ENCODE peak calls at places on chromosomes 16 and 17, in six cellular contexts. M is brain microvascular endothelial cell, D is GM23338, F is SK-N-SH, O is cardiac fibroblast, X is Caco-2. V is an unnamed sample.

GRCh38 chr17:17749025-17749772 is 67.9 kb downstream of the RAI1 start:
- DNase-seq in M (no peak), D (peak; percentile 64), F (peak; percentile 81), O (peak; percentile 41), X (no peak), V (no peak)

GRCh38 chr17:1076299-1076981 is 79.5 kb downstream of the TIMM22 start:
- DNase-seq in M (no peak), D (no peak), F (no peak), O (no peak), X (no peak), V (no peak)

GRCh38 chr17:18070861-18071340 is 16.8 kb upstream of the DRG2 start:
- DNase-seq in M (peak; percentile 39), D (peak; percentile 19), F (no peak), O (peak; percentile 45), X (no peak), V (no peak)

GRCh38 chr16:56635441-56635967 is 3.0 kb upstream of the MT1A start:
- DNase-seq in M (no peak), D (peak; percentile 55), F (peak; percentile 55), O (no peak), X (no peak), V (no peak)

GRCh38 chr17:71942626-71943025 is 178.2 kb upstream of the SOX9 start:
- DNase-seq in M (no peak), D (no peak), F (no peak), O (no peak), X (no peak), V (no peak)

GRCh38 chr17:18119166-18119745 is 10.7 kb downstream of the MYO15A start:
- DNase-seq in M (no peak), D (no peak), F (no peak), O (no peak), X (no peak), V (no peak)

GRCh38 chr17:17125136-17126084 is 80.7 kb downstream of the PLD6 start:
- DNase-seq in M (no peak), D (no peak), F (peak; percentile 72), O (no peak), X (no peak), V (no peak)

GRCh38 chr17:60134396-60135159 is 15.2 kb upstream of the CA4 start:
- DNase-seq in M (peak; percentile 62), D (no peak), F (peak; percentile 69), O (peak; percentile 57), X (no peak), V (no peak)

GRCh38 chr17:12730931-12731521 is 58.3 kb upstream of the ARHGAP44 start:
- DNase-seq in M (peak; percentile 78), D (peak; percentile 68), F (no peak), O (peak; percentile 71), X (peak; percentile 81), V (no peak)

GRCh38 chr16:2145843-2146242 is 2.6 kb upstream of the RAB26 start:
- DNase-seq in M (no peak), D (peak; percentile 0), F (no peak), O (no peak), X (no peak), V (no peak)

GRCh38 chr17:58643147-58643546 is 48.7 kb downstream of the TEX14 start:
- DNase-seq in M (peak; percentile 71), D (no peak), F (no peak), O (peak; percentile 78), X (no peak), V (no peak)

GRCh38 chr16:22186517-22186916 is 19.6 kb upstream of the EEF2K start:
- DNase-seq in M (no peak), D (peak; percentile 85), F (no peak), O (no peak), X (no peak), V (no peak)
- TF ChIP-seq CTCF in M (peak; percentile 47), D (peak; percentile 68), F (peak; percentile 35), O (peak; percentile 17), X (no peak), V (peak; percentile 27)

GRCh38 chr17:42894283-42895184 is 6.1 kb upstream of the G6PC1 start:
- DNase-seq in M (no peak), D (no peak), F (no peak), O (no peak), X (peak; percentile 49), V (no peak)
- H3K4me3 ChIP-seq in M (no peak overlapping the region), D (no peak overlapping the region), F (no peak overlapping the region), O (no peak overlapping the region), X (no peak overlapping the region), V (no peak overlapping the region)

GRCh38 chr17:40511136-40511535 is 9.7 kb upstream of the TNS4 start:
- DNase-seq in M (no peak), D (no peak), F (no peak), O (no peak), X (no peak), V (no peak)
- TF ChIP-seq CTCF in M (no peak), D (no peak), F (no peak), O (no peak), X (no peak), V (no peak)

DNA sequence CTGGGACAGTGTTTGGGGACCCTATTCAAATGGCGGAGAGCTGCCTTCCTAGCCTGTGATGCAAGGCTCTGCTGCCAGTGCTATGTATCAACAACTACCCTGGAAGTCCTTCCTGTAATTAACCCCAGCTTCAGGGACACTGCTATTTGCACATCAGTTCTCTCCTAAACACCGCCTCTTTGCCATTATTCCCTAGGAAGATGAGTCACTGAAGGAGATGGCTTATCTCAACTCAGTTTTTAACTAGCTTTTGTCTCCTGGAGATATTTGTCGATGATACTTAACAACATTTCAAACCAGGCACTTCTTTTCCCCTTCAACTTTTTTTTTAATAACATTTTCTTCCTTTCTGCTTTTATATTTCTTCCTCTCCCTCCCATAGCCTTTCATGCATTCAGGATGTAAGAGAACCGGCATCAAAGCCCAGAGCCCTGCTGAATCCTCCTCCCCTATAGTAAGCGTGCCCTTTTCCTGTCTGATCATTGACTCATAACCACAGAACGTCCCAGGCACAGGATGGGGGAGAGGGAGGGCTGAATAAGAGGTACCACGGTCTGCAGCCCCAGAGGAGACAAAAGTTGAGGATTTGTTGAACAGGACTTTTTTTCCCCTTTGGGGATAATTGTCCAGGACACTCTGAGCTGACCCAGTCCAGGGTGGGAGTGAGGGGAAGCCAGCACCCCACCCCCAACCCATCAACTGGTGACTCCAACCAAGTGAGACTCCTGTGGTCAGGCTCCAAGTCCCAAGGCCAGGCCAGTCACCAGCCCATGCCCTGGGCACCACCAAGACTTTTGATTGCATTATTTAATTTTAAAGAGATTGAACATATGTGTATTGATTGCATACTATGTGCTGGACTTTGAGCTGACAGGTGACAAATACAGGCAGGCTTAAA is 387.9 kb upstream of the SALL1 start:
- DNase-seq in M (peak; percentile 80), D (no peak), F (peak; percentile 13), O (peak; percentile 89), X (no peak), V (no peak)
- H3K4me3 ChIP-seq in M (no peak overlapping the region), D (no peak overlapping the region), F (peak overlapping the region; percentile 12), O (no peak overlapping the region), X (no peak overlapping the region), V (no peak overlapping the region)

DNA sequence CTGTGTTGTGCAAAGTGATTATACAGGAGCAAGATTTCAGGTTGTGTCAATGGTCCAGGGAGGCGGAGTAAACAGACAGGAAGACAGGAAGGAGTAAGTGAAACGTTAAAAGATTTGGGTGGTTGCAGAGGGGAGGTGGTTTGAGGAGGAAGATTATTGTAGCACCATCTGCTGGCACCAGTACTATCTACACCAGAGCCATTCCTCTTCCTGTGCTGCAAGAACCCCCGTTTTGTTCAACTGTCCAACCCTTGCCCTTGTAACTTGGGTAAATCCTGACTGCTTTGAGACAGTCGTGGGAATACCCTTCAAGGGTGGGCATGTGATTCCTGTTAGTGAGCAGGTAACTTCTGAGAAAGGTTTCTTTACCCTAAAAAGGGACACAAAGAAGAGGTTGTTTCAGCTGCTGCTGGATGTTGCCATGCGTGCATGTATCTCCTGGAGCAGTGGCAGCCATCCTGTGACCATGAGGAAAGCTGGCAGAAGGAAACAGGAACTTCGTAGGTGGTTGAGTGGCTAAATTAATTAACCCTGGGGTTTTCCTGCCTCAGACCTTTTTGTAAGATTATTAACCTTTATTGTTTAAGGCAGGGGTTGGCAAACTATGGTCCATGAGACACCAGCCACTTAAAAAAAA is 124.1 kb downstream of the PRKCA start:
- DNase-seq in M (no peak), D (peak; percentile 65), F (no peak), O (peak; percentile 52), X (peak; percentile 64), V (peak; percentile 13)
- TF ChIP-seq CTCF in M (peak; percentile 54), D (peak; percentile 52), F (peak; percentile 45), O (peak; percentile 18), X (peak; percentile 39), V (peak; percentile 50)

GRCh38 chr17:55281592-55282378 is 17.0 kb downstream of the HLF start:
- DNase-seq in M (no peak), D (no peak), F (no peak), O (peak; percentile 29), X (no peak), V (no peak)
- H3K4me3 ChIP-seq in M (no peak overlapping the region), D (no peak overlapping the region), F (no peak overlapping the region), O (no peak overlapping the region), X (no peak overlapping the region), V (no peak overlapping the region)

GRCh38 chr17:7403902-7404736 is at the start of gene TMEM256:
- DNase-seq in M (peak; percentile 99), D (peak; percentile 100), F (peak; percentile 93), O (peak; percentile 100), X (peak; percentile 93), V (peak; percentile 96)
- TF ChIP-seq CTCF in M (peak; percentile 29), D (no peak), F (no peak), O (no peak), X (no peak), V (no peak)

GRCh38 chr17:43210576-43210975 is 1.1 kb upstream of the TMEM106A start:
- DNase-seq in M (no peak), D (no peak), F (no peak), O (no peak), X (no peak), V (no peak)
- H3K4me3 ChIP-seq in M (no peak overlapping the region), D (no peak overlapping the region), F (no peak overlapping the region), O (no peak overlapping the region), X (no peak overlapping the region), V (peak overlapping the region; percentile 47)

V was measured in GM12864.